ENCODE peak calls at places on chromosomes 3 and 15, in seven cellular contexts. Y is right cardiac atrium; I is pancreas; T is left ventricle myocardium inferior; L is PC-3; M is psoas muscle; A is naive thymus-derived CD4-positive, alpha-beta T cell. S is an unnamed sample.

GRCh38 chr15:82298520-82298919 is 35.9 kb downstream of the SAXO2 start:
- DNase-seq in Y (no peak), I (no peak), T (no peak), L (no peak), M (no peak), A (peak; percentile 72), S (peak; percentile 27)

GRCh38 chr3:170734043-170734736 is 135.8 kb downstream of the RPL22L1 start:
- DNase-seq in Y (no peak), I (no peak), T (no peak), L (no peak), M (no peak), A (no peak), S (no peak)

GRCh38 chr3:32111560-32111959 is 5.1 kb downstream of the GPD1L start:
- DNase-seq in Y (no peak), I (no peak), T (no peak), L (no peak), M (no peak), A (no peak), S (no peak)

GRCh38 chr15:79329186-79329611 is 18.3 kb downstream of the TMED3 start:
- DNase-seq in Y (no peak), I (no peak), T (no peak), L (peak; percentile 69), M (no peak), A (no peak), S (no peak)

GRCh38 chr15:52483712-52484111 is 45.0 kb downstream of the MYO5A start:
- DNase-seq in Y (no peak), I (no peak), T (no peak), L (peak; percentile 62), M (no peak), A (no peak), S (no peak)

GRCh38 chr3:191239439-191240035 is 40.5 kb downstream of the OSTN start:
- DNase-seq in Y (no peak), I (no peak), T (no peak), L (peak; percentile 75), M (no peak), A (no peak), S (no peak)

GRCh38 chr15:69472575-69472974 is 20.0 kb downstream of the RPLP1 start:
- DNase-seq in Y (no peak), I (no peak), T (no peak), L (no peak), M (no peak), A (no peak), S (no peak)

GRCh38 chr15:74405823-74406222 is 27.9 kb downstream of the SEMA7A start:
- DNase-seq in Y (no peak), I (no peak), T (no peak), L (no peak), M (no peak), A (no peak), S (no peak)

GRCh38 chr15:59199775-59200465 is 6.7 kb upstream of the LDHAL6B start:
- DNase-seq in Y (no peak), I (no peak), T (no peak), L (peak; percentile 86), M (no peak), A (no peak), S (no peak)

DNA sequence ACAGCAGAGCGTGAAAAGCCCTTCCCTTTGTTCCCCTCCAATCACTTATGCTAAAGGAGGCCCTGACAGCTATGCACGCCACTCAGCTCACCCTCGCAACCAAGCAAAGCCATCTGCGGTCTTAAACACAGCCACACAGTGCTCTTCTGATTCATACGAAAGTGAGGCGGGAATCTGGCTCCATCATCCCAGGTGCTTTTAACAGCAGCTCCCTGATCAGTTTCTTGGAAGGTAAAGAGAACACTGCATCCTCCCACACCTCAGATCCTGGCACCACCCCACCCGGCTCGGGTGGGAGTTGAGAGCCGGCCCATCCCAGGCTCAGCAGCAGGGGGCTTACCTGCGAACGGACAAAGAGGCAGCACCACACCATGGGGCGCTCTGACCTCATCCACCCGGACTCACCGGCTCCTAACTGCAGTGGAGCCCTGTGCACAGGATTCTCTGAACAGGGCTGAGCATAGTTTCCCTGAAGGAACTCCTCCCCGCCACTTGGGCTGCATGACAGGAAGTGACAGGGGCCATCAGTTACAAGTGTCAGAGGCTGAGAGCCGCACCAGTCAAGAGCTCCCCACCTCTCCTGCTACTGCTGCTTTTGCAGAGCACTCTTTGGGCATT is 114.3 kb upstream of the ARHGEF3 start:
- DNase-seq in Y (no peak), I (no peak), T (peak; percentile 30), L (no peak), M (no peak), A (peak; percentile 76), S (peak; percentile 49)
- H3K4me1 ChIP-seq in Y (peaks cover 3% of the 10 kb centered on the region), I (no peaks in the 10 kb centered on the region), T (peaks cover 33% of the 10 kb centered on the region), L (no peaks in the 10 kb centered on the region), M (peaks cover 6% of the 10 kb centered on the region), A (peaks cover 47% of the 10 kb centered on the region), S (peaks cover 9% of the 10 kb centered on the region)

DNA sequence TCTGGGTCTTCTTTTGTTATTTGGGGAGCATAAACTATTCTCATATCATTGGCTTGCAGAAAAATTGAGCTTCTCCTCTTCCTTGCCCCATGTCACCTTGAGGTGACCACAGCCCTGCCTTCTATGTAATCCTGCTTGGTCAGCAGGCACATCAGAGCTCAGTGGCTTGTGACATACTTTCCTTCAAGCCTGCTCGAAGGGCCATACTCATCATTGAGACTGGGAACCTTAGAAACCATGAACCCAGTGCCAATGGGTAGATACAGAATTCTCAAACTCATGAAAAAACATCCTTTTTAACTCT is 3.7 kb upstream of the CCR2 start:
- DNase-seq in Y (no peak), I (no peak), T (no peak), L (no peak), M (no peak), A (no peak), S (no peak)
- H3K4me1 ChIP-seq in Y (no peaks in the 10 kb centered on the region), I (no peaks in the 10 kb centered on the region), T (no peaks in the 10 kb centered on the region), L (no peaks in the 10 kb centered on the region), M (no peaks in the 10 kb centered on the region), A (peaks cover 47% of the 10 kb centered on the region), S (no peaks in the 10 kb centered on the region)

DNA sequence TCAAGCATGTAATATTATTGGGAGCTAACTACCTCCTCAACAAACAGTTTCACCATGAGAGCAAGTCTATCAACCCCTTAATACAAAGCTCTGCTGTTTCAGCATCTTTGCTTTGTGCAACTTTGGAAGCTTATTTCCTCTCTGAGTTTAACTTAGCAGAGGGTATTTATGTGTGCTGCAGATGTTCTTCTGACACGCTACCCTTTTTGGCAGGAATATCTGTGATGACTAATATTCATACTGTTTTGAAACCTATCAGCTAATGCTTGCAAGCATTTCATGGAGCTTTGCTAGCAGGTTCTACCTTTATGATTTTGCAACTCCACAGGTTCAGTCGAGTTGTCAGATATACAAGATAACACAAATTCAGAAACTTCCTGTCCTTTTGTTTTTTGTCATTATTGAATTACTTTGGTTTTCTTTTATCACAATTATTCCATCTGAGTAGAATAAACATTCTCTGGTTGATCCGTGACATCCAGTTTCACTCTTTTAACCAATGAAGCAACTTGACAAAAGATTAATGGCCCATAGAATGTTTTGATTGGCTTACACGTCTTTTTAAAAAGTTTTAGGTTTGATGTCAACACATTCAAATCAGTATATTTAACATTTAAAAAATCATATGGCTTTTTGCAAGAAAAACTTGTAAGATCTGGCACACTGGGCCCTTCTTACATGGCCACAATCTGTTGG is 1.7 kb upstream of the SLC9A9 start:
- DNase-seq in Y (no peak), I (no peak), T (no peak), L (peak; percentile 52), M (no peak), A (no peak), S (no peak)
- H3K4me1 ChIP-seq in Y (peaks cover 1% of the 10 kb centered on the region), I (no peaks in the 10 kb centered on the region), T (peaks cover 28% of the 10 kb centered on the region), L (no peaks in the 10 kb centered on the region), M (peaks cover 7% of the 10 kb centered on the region), A (peaks cover 26% of the 10 kb centered on the region), S (no peaks in the 10 kb centered on the region)

DNA sequence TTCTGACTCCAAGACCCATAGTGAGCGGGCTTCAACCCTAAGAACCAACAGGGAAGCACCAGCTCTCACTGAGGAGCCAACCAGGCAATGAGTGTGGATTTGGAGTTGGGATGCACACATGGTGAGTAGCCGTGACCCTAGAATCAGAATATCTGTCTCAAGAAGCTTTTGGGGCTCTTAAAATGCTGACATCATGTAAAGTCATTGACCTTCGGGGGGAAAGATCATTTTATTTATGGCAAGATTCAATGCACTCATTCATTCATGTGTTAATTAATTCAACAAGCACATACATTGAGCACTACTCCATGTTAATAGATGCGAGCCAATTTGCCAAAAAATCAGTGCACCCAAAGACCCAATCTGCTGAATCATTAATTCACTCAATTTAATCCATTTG is 30.0 kb upstream of the LACTB start:
- DNase-seq in Y (no peak), I (no peak), T (no peak), L (no peak), M (no peak), A (no peak), S (no peak)
- H3K4me1 ChIP-seq in Y (peaks cover 7% of the 10 kb centered on the region), I (no peaks in the 10 kb centered on the region), T (peaks cover 47% of the 10 kb centered on the region), L (peaks cover 5% of the 10 kb centered on the region), M (no peaks in the 10 kb centered on the region), A (no peaks in the 10 kb centered on the region), S (peaks cover 31% of the 10 kb centered on the region)

GRCh38 chr3:69014022-69014580 is 617 bp upstream of the EOGT start:
- DNase-seq in Y (no peak), I (no peak), T (no peak), L (no peak), M (no peak), A (no peak), S (no peak)
- H3K4me1 ChIP-seq in Y (no peaks in the 10 kb centered on the region), I (peaks cover 6% of the 10 kb centered on the region), T (peaks cover 47% of the 10 kb centered on the region), L (peaks cover 9% of the 10 kb centered on the region), M (peaks cover 25% of the 10 kb centered on the region), A (peaks cover 12% of the 10 kb centered on the region), S (peaks cover 9% of the 10 kb centered on the region)

GRCh38 chr15:43796566-43796965 is 3.5 kb downstream of the SERINC4 start:
- DNase-seq in Y (no peak), I (no peak), T (no peak), L (no peak), M (no peak), A (no peak), S (no peak)

GRCh38 chr15:43793647-43794046 is 1.5 kb downstream of the SERF2 start:
- DNase-seq in Y (peak; percentile 61), I (no peak), T (no peak), L (no peak), M (no peak), A (no peak), S (no peak)

GRCh38 chr15:43795197-43795596 is 3.1 kb downstream of the SERF2 start:
- DNase-seq in Y (no peak), I (no peak), T (no peak), L (no peak), M (no peak), A (no peak), S (no peak)

GRCh38 chr15:43794269-43795037 is 2.3 kb downstream of the SERF2 start:
- DNase-seq in Y (no peak), I (no peak), T (no peak), L (no peak), M (no peak), A (no peak), S (no peak)

DNA sequence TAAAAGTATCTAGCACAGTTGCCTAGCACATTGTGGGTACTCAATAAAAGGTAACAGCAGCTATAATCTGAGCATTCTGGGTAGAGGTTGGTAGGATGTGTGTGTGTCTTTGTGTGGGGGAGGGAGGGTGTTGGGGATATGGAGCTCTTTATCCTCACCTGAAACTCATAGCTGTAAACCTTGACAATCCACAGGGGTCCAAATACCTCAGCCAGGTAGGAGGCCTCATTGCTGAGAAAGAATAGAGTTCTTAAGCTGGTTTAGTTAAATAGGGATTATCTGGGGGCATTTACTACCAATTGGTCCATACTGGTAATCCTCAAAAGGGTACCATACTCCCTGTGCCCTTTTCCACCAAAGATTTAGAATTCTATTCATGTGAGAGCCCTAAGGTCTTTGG is 3.9 kb downstream of the SERF2 start:
- DNase-seq in Y (no peak), I (no peak), T (no peak), L (no peak), M (no peak), A (no peak), S (no peak)
- H3K4me1 ChIP-seq in Y (peaks cover 33% of the 10 kb centered on the region), I (peaks cover 27% of the 10 kb centered on the region), T (peaks cover 91% of the 10 kb centered on the region), L (peaks cover 66% of the 10 kb centered on the region), M (peaks cover 51% of the 10 kb centered on the region), A (peaks cover 31% of the 10 kb centered on the region), S (peaks cover 57% of the 10 kb centered on the region)

S was measured in transverse colon.